ENCODE peak calls at places on chromosomes 12 and 14, in six cellular contexts. O is fibroblast of lung, R is mucosa of descending colon, F is neural progenitor cell, Z is testis, P is IMR-90. D is an unnamed sample.

GRCh38 chr12:108129017-108129812 is at the start of gene WSCD2:
- DNase-seq in O (no peak), R (no peak), F (peak; percentile 96), Z (peak; percentile 66), P (no peak), D (peak; percentile 34)

GRCh38 chr12:93819048-93819491 is 141.9 kb downstream of the CRADD start:
- DNase-seq in O (peak; percentile 97), R (peak; percentile 56), F (no peak), Z (peak; percentile 64), P (peak; percentile 88), D (no peak)

GRCh38 chr12:108814462-108815211 is 42.7 kb downstream of the SSH1 start:
- DNase-seq in O (no peak), R (no peak), F (no peak), Z (no peak), P (no peak), D (no peak)

GRCh38 chr12:78189656-78190055 is 359.0 kb downstream of the NAV3 start:
- DNase-seq in O (peak; percentile 60), R (no peak), F (no peak), Z (no peak), P (peak; percentile 48), D (no peak)

GRCh38 chr12:6115389-6115788 is 9.1 kb downstream of the VWF start:
- DNase-seq in O (no peak), R (no peak), F (no peak), Z (no peak), P (peak; percentile 20), D (no peak)

GRCh38 chr12:725076-725475 is 27.3 kb upstream of the WNK1 start:
- DNase-seq in O (no peak), R (no peak), F (no peak), Z (no peak), P (no peak), D (no peak)

GRCh38 chr14:90660865-90661570 is 155.2 kb downstream of the TTC7B start:
- DNase-seq in O (no peak), R (peak; percentile 87), F (no peak), Z (no peak), P (no peak), D (no peak)

GRCh38 chr14:96424104-96424989 is 32.4 kb downstream of the AK7 start:
- DNase-seq in O (peak; percentile 83), R (peak; percentile 61), F (peak; percentile 85), Z (peak; percentile 21), P (peak; percentile 74), D (peak; percentile 37)

GRCh38 chr12:68529869-68530268 is 80.8 kb upstream of the RAP1B start:
- DNase-seq in O (no peak), R (no peak), F (no peak), Z (no peak), P (no peak), D (no peak)

GRCh38 chr12:1531160-1531653 is 63.2 kb downstream of the FBXL14 start:
- DNase-seq in O (no peak), R (no peak), F (no peak), Z (no peak), P (no peak), D (no peak)

GRCh38 chr12:51077930-51078329 is 5.5 kb downstream of the CSRNP2 start:
- DNase-seq in O (peak; percentile 27), R (no peak), F (no peak), Z (peak; percentile 42), P (peak; percentile 46), D (no peak)

GRCh38 chr12:127742231-127742630 is 524.7 kb upstream of the TMEM132C start:
- DNase-seq in O (no peak), R (no peak), F (no peak), Z (no peak), P (no peak), D (no peak)

GRCh38 chr12:114407034-114407420 is 1.1 kb upstream of the TBX5 start:
- DNase-seq in O (peak; percentile 62), R (no peak), F (no peak), Z (no peak), P (peak; percentile 36), D (no peak)

GRCh38 chr14:33602396-33602795 is 348.5 kb downstream of the EGLN3 start:
- DNase-seq in O (no peak), R (no peak), F (no peak), Z (no peak), P (no peak), D (no peak)

GRCh38 chr12:127667131-127667685 is 599.8 kb upstream of the TMEM132C start:
- DNase-seq in O (no peak), R (no peak), F (no peak), Z (no peak), P (no peak), D (no peak)

GRCh38 chr12:117854339-117855012 is 114.3 kb downstream of the KSR2 start:
- DNase-seq in O (peak; percentile 33), R (no peak), F (peak; percentile 81), Z (peak; percentile 79), P (peak; percentile 23), D (no peak)

GRCh38 chr14:94398536-94398935 is 10.1 kb upstream of the SERPINA1 start:
- DNase-seq in O (no peak), R (no peak), F (no peak), Z (no peak), P (no peak), D (no peak)

GRCh38 chr12:15863258-15863835 is 18.8 kb upstream of the STRAP start:
- DNase-seq in O (no peak), R (no peak), F (peak; percentile 31), Z (no peak), P (peak; percentile 29), D (no peak)

GRCh38 chr12:49346659-49347306 is at the start of gene DNAJC22:
- DNase-seq in O (no peak), R (no peak), F (peak; percentile 74), Z (peak; percentile 25), P (no peak), D (peak; percentile 64)

GRCh38 chr12:100153131-100153530 is 10.5 kb upstream of the BLTP3B start:
- DNase-seq in O (no peak), R (no peak), F (no peak), Z (no peak), P (no peak), D (no peak)

GRCh38 chr14:63224196-63224595 is 20.0 kb downstream of the RHOJ start:
- DNase-seq in O (peak; percentile 12), R (no peak), F (peak; percentile 53), Z (no peak), P (no peak), D (no peak)

DNA sequence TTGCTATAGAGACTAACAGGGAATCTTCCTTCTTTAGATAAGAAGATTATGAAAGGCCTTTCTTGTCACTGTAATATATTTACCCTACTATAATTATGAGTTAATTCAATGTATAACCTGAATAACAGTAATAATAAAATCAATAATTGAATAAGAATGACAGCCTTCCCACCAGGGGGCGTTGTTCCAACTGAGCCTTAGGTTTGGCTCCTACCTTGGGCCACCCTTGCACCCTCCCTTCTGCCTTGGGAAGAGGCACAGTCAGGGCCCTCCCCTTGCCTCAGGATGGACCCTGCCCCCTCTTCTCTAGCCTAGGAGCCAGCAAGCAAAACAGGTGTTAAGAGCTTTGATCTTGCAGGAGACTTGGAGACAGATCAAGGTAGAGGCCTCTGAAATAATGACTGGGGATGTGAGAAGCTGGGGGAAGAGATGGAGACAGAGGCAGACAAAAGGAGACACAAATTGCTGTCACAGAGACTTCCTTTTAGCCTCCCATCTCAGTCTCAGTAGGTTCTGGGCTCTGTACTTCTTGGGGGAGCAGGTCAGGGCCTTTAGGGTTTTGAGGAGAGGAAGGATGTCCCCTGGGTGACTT is 40.1 kb upstream of the CISTR start:
- DNase-seq in O (no peak), R (no peak), F (peak; percentile 38), Z (peak; percentile 34), P (no peak), D (no peak)
- TF ChIP-seq CTCF in O (peak; percentile 33), R (no peak), F (peak; percentile 68), Z (peak; percentile 62), P (peak; percentile 31), D (peak; percentile 61)

GRCh38 chr14:99259327-99259726 is 12.7 kb downstream of the BCL11B start:
- DNase-seq in O (no peak), R (no peak), F (no peak), Z (no peak), P (no peak), D (no peak)
- H3K36me3 ChIP-seq in O (no peaks in the 10 kb centered on the region), R (no peaks in the 10 kb centered on the region), F (no peaks in the 10 kb centered on the region), Z (no peaks in the 10 kb centered on the region), P (no peaks in the 10 kb centered on the region), D (no peaks in the 10 kb centered on the region)

GRCh38 chr14:102571043-102571442 is 21.4 kb upstream of the RCOR1 start:
- DNase-seq in O (no peak), R (peak; percentile 9), F (no peak), Z (no peak), P (no peak), D (no peak)

GRCh38 chr14:102570334-102570995 is 22.0 kb upstream of the RCOR1 start:
- DNase-seq in O (no peak), R (no peak), F (no peak), Z (no peak), P (no peak), D (no peak)

GRCh38 chr14:102565331-102565887 is 27.0 kb upstream of the RCOR1 start:
- DNase-seq in O (no peak), R (no peak), F (no peak), Z (no peak), P (no peak), D (peak; percentile 53)

GRCh38 chr14:102565959-102566358 is 26.5 kb upstream of the RCOR1 start:
- DNase-seq in O (no peak), R (no peak), F (no peak), Z (no peak), P (no peak), D (no peak)

DNA sequence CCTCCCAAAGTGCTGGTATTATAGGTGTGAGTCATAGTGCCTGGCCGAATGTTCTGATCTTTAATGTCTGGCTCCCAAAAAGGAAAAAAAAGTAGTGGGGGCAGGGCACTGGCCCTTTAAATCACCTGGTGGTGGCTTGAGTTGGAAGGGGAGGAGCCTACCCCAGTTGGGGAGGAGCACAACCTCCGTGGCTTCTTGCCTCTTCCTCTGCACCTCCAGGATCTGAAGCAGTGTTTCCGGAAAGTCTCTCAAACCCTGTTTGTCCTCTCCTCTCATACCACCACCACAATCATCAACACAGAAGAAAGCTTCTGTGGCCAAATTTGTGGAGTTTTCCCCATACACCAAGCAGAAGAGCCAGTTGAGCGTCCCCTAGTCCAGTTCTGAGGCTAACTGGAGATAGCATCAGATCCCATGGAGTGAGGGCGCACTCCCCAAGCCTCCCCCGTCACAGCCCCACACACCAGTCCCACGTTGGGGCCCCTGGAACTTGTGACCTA is 24.3 kb upstream of the RCOR1 start:
- DNase-seq in O (no peak), R (no peak), F (no peak), Z (no peak), P (no peak), D (no peak)
- H3K4me3 ChIP-seq in O (no peak overlapping the region), R (no peak overlapping the region), F (no peak overlapping the region), Z (no peak overlapping the region), P (no peak overlapping the region), D (no peak overlapping the region)

DNA sequence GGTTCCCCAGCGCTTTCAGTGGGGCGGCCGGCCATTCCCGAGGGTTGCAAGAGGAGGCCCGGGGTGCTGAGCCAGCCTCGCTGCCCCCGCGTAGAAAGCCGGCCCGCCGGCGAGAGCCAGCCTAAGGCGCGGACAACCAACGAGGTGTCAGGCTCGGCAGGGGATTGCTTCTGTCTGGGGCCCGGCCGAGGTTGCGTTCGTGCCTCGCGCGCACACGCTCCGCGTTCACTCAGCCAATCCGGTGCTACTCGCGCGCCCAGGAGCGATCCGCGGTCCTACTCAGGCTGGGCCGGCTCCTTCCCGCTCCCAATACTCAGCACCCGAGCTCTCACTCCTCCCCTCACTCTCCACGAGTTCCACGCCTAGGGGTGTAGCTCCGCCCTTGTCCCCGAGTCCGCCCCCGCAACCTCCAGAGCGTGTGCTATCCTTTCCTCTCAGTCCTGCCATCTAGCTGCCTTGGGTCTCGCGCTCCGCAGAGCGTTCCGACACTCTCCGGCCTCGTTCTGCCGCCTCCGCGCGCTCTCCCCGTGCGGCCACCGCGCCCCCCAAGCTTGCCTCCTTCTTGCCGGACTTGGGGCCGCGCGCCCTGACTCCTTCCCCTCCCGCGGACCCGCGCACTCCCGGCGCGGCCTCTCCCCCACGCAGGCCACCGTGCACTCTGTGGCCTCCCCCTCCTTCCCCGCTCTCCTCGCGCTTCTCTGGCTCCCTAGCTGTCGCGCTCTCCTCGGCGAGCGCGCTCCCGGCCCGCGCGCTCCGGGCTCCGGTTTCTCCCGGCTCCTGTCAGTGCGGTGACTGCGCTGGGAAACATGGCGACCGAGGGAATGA is at the start of gene GPHN:
- DNase-seq in O (peak; percentile 98), R (peak; percentile 97), F (peak; percentile 96), Z (peak; percentile 98), P (peak; percentile 97), D (peak; percentile 98)
- TF ChIP-seq CTCF in O (no peak), R (peak; percentile 26), F (no peak), Z (peak; percentile 18), P (peak; percentile 25), D (peak; percentile 15)

D was measured in GM06990.